ENCODE peak calls at places on chromosomes 16 and 17, in four cellular contexts. F, R, C and Q are unnamed samples.

GRCh38 chr17:64073771-64074703 is 53.6 kb upstream of the ICAM2 start:
- DNase-seq in C (no peak), R (peak), F (no peak), Q (no peak)

GRCh38 chr16:48831081-48831722 is 221.2 kb upstream of the N4BP1 start:
- DNase-seq in R (no peak), C (no peak), F (no peak), Q (no peak)

GRCh38 chr16:66976746-66977145 is 11.6 kb upstream of the CES4A start:
- DNase-seq in R (no peak), C (no peak), F (no peak), Q (no peak)

GRCh38 chr17:49741009-49741691 is 22.8 kb downstream of the FAM117A start:
- DNase-seq in F (no peak), R (peak), C (no peak), Q (no peak)

GRCh38 chr17:78132086-78132676 is 1.6 kb downstream of the TMC8 start:
- DNase-seq in R (peak), F (no peak), C (peak), Q (peak)

GRCh38 chr16:85401917-85402766 is 211.0 kb upstream of the GSE1 start:
- DNase-seq in C (no peak), F (peak), R (no peak), Q (no peak)

GRCh38 chr16:51119576-51120288 is 31.3 kb downstream of the SALL1 start:
- DNase-seq in F (peak), R (no peak), C (no peak), Q (no peak)

GRCh38 chr17:2709173-2709661 is 2.3 kb downstream of the CLUH start:
- DNase-seq in C (peak), F (no peak), R (peak), Q (no peak)

GRCh38 chr17:7404737-7405412 is 978 bp upstream of the TMEM256 start:
- DNase-seq in R (no peak), F (no peak), C (no peak), Q (peak)

GRCh38 chr17:76585649-76586593 is at the start of gene ST6GALNAC2:
- DNase-seq in C (peak), F (peak), R (no peak), Q (peak)

GRCh38 chr17:80819422-80820164 is 172.0 kb upstream of the CHMP6 start:
- DNase-seq in C (no peak), F (no peak), R (no peak), Q (no peak)

GRCh38 chr17:8300629-8301242 is 5.5 kb upstream of the SLC25A35 start:
- DNase-seq in R (peak), F (peak), C (peak), Q (peak)

GRCh38 chr17:82382933-82383255 is 11.3 kb downstream of the UTS2R start:
- DNase-seq in C (no peak), F (no peak), R (no peak), Q (no peak)

GRCh38 chr17:12665263-12666210 is at the start of gene MYOCD:
- DNase-seq in F (peak), C (no peak), R (no peak), Q (peak)

GRCh38 chr16:26111900-26112299 is 420.1 kb downstream of the HS3ST4 start:
- DNase-seq in R (peak), F (no peak), C (no peak), Q (no peak)

GRCh38 chr17:62761884-62762283 is 46.2 kb downstream of the MARCHF10 start:
- DNase-seq in R (no peak), F (no peak), C (no peak), Q (no peak)

GRCh38 chr17:22337467-22337866 is 645.1 kb downstream of the KCNJ18 start:
- DNase-seq in F (no peak), R (no peak), C (no peak), Q (no peak)

GRCh38 chr16:46980926-46981325 is 7.5 kb upstream of the DNAJA2 start:
- DNase-seq in R (no peak), C (no peak), F (no peak), Q (no peak)

GRCh38 chr17:3985800-3986199 is 21.6 kb upstream of the ATP2A3 start:
- DNase-seq in F (no peak), C (no peak), R (no peak), Q (no peak)

GRCh38 chr17:3986939-3987335 is 22.7 kb upstream of the ATP2A3 start:
- DNase-seq in F (no peak), C (no peak), R (no peak), Q (no peak)

GRCh38 chr17:3984719-3985444 is 20.6 kb upstream of the ATP2A3 start:
- DNase-seq in F (no peak), R (no peak), C (no peak), Q (no peak)

GRCh38 chr17:3988297-3989120 is 24.3 kb upstream of the ATP2A3 start:
- DNase-seq in R (no peak), C (no peak), F (no peak), Q (no peak)

DNA sequence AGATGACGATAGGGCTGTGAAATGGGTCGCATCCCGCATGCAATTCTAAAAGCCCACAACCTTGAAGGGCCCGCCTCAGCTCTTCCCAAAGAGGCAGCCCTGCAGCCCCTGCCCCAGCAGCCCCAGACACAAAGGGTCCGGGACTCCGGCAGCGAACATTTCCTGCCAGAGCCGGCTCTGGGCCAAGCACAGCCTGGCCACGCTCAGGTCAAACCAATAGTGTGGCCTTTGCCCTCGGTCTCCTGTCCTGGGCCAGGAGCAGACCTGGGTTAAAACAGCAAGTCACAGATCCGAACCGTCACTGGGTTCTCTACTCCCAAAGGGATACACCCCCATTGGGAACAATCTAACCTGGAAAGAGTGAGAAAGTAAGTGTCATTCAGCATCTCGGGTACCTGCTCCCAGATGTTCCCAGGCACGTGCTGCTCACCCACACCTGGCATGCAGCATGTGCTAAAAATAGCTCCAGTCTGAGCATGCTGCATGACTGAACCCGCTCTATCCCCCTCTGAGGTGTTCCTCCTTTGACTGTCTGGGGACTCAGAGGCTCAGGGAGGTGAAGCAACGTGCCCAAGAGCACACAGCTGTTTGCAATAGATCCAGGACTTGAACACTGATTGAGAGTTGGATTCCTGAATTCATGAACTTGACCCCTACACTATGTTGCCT is 22.2 kb upstream of the ATP2A3 start:
- DNase-seq in R (peak), F (no peak), C (no peak), Q (no peak)
- H3K4me3 ChIP-seq in R (peak), F (no peak), C (no peak), Q (no peak)

GRCh38 chr16:10878328-10878643 is 1.3 kb downstream of the CIITA start:
- DNase-seq in R (no peak), C (no peak), F (no peak), Q (no peak)

GRCh38 chr16:10881479-10882030 is 4.6 kb downstream of the CIITA start:
- DNase-seq in C (no peak), R (no peak), F (no peak), Q (no peak)

GRCh38 chr16:10878644-10879498 is 1.9 kb downstream of the CIITA start:
- DNase-seq in F (peak), R (peak), C (no peak), Q (peak)

GRCh38 chr16:10880609-10881452 is 3.8 kb downstream of the CIITA start:
- DNase-seq in C (no peak), R (no peak), F (no peak), Q (no peak)

DNA sequence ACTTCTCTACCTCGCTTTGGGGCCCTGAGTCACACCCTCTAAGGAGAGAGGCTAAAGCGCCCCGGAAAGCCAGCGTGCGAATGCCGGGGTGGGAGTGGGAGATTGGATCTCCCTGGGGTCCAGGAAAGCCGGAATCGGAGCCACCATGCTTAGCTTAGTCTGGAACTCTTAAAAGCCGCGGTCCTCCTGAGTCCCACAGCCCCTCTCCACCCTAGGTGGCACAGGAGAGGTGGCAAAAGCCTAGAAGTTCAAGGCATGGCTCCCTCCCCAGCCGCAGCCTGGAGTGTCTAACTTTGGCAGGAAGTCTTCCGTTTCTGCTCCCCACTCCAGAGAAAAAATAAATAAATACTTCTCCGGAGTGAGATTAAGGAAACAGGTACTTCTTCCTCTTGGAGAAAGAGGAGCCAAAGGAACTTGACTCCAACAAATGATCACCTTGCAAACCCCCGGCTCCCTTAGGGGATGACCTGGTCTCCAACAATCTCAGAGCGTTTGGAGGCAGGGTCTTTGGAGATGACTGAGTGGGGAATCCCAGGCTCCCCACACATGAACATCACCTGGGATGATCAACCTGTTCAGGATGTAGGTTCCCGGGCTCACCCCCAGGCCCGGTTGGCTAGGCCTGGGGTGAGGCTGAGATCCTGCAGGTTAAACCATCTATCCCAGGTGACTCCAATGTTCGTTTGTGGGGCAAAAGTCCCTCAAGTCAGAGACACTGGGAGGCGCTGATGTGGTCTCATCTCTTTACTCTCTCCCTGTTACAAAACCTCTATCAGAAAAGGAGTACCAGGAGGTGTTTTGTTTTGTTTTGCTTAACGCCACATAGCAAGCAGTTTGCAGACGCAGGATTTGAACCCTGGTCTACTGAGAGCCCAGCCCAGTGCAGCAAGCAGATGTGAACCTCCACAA is 2.9 kb downstream of the CIITA start:
- DNase-seq in C (no peak), F (no peak), R (no peak), Q (no peak)
- H3K4me3 ChIP-seq in C (peak), F (peak), R (peak), Q (peak)

DNA sequence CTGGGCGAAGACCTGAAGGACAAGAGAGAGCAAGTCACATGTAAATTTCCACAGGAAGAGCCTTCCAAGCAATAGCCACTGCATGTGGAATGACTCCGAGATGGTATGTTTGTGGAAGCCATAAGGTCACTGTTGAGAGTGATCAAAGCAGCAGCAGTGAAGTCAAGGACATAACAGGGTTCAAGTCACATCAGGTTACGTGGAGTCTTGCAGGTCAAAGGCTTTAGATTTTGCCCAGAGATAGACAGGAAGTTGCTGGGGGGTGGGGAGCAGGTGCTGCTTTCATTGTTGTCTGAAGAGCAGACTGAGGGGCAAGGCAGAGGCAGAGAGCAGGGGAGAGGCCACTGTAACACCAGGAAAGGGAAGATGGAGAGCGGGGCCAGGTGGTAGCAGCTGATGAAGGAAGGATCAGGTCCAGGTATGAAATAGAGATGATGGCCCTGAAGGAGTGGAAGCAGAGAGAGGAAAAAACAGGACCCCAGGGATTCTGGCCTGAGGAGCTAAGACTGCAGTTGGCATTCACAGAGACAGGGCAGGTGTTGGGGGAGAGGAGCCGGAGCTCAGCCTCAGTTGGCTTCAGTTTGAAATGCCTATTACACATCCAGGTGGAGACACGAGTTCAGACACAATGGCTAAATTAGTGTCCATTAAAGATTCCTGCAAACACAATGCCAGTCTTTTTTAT is 129.3 kb upstream of the AXIN2 start:
- DNase-seq in F (no peak), R (peak), C (no peak), Q (no peak)
- H3K4me3 ChIP-seq in F (no peak), R (no peak), C (no peak), Q (no peak)

DNA sequence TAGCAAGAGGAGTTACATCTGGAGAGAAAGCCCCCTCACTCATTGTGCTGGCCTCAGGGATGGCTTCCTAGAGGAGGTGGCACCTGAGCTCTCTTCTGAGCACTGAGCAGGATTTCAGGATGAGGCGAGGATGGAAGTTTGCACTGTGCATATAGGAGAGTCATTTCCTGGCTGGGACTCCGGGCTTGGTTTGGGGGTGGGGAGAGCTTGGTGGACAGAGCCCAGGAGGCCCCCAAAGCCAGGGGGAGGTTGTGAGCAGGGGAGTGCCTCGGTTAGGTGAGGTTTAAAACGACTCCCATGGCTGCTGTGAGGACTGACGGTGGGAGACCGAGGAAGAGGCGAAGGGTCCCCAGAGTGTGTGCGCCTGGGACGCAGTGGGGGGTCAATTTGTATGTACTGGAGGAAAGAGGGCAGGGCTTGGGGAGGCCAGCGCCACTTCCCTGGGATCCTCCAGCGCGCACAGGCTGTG is 1.2 kb downstream of the CAMKK1 start:
- DNase-seq in R (no peak), F (no peak), C (no peak), Q (no peak)
- H3K4me3 ChIP-seq in R (peak), F (peak), C (peak), Q (peak)

DNA sequence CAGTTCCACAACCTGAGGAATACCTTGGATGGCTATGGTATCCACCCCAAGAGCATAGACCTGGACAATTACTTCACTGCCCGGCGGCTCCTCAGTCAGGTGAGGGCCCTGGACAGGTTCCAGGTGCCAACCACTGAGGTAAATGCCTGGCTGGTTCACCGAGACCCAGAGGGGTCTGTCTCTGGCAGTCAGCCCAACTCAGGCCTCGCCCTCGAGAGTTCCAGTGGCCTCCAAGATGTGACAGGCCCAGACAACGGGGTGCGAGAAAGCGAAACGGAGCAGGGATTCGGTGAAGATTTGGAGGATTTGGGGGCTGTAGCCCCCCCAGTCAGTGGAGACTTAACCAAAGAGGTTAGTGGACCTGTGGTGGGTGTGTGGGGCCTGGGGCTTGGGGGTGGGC is 3.1 kb downstream of the NFE2L1 start:
- DNase-seq in R (no peak), C (no peak), F (peak), Q (no peak)
- H3K4me3 ChIP-seq in R (no peak), C (peak), F (peak), Q (peak)

DNA sequence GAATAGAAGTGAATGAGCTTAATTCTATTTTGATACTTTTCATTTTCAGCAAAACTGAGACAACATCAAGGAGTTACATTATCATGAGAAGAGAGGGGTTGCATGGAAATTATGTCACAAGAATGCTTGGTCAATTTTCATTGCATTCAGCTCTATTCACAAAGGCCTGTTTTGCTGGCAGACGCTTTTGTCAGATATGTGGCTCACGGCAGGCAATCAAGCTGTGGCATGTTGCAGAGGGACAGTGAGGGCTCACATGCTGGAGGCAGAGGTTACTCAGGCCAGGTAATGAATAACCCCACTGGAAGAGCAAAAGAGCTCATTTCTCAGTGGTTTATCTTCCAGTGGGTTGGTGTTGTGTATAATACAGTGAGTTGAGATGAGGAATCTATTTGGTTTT is 98.7 kb upstream of the RBFOX1 start:
- DNase-seq in C (no peak), R (no peak), F (no peak), Q (no peak)
- H3K4me3 ChIP-seq in C (no peak), R (no peak), F (no peak), Q (no peak)

GRCh38 chr17:72031219-72031906 is 89.5 kb upstream of the SOX9 start:
- DNase-seq in F (no peak), C (no peak), R (no peak), Q (no peak)
- H3K4me3 ChIP-seq in F (no peak), C (no peak), R (peak), Q (no peak)

GRCh38 chr17:43584666-43585102 is 38.5 kb upstream of the ETV4 start:
- DNase-seq in R (no peak), F (no peak), C (no peak), Q (no peak)
- H3K4me3 ChIP-seq in R (no peak), F (no peak), C (no peak), Q (no peak)